ENCODE peak calls at places on chromosomes 3 and 15, in nine cellular contexts. N is left ventricle myocardium inferior, P is heart left ventricle, X is PC-3, K is OCI-LY7, I is psoas muscle, V is DND-41, U is cardiac muscle cell, W is brain microvascular endothelial cell. G is an unnamed sample.

GRCh38 chr3:14678015-14678503 is 3.1 kb downstream of the C3orf20 start:
- DNase-seq in N (no peak), P (no peak), X (no peak), K (no peak), I (no peak), V (no peak), U (no peak), W (no peak), G (no peak)

GRCh38 chr3:132730891-132731580 is 8.8 kb upstream of the NPHP3 start:
- DNase-seq in N (no peak), P (no peak), X (peak), K (peak), I (no peak), V (no peak), U (peak), W (peak), G (no peak)

GRCh38 chr3:37107846-37108245 is 66.5 kb downstream of the LRRFIP2 start:
- DNase-seq in N (no peak), P (no peak), X (no peak), K (no peak), I (no peak), V (no peak), U (no peak), W (no peak), G (no peak)

GRCh38 chr3:65685621-65686020 is 353.1 kb downstream of the MAGI1 start:
- DNase-seq in N (no peak), P (no peak), X (no peak), K (no peak), I (no peak), V (no peak), U (peak), W (peak), G (no peak)

GRCh38 chr15:85533949-85534543 is 153.6 kb downstream of the AKAP13 start:
- DNase-seq in N (no peak), P (no peak), X (no peak), K (no peak), I (no peak), V (no peak), U (no peak), W (no peak), G (no peak)

GRCh38 chr3:69890094-69890493 is 109.4 kb upstream of the SAMMSON start:
- DNase-seq in N (no peak), P (no peak), X (peak), K (no peak), I (no peak), V (no peak), U (no peak), W (peak), G (no peak)

GRCh38 chr15:49831206-49831965 is 210.5 kb downstream of the DTWD1 start:
- DNase-seq in N (peak), P (peak), X (peak), K (no peak), I (peak), V (no peak), U (peak), W (peak), G (no peak)

GRCh38 chr3:115186351-115187148 is 39.5 kb upstream of the ZBTB20 start:
- DNase-seq in N (no peak), P (no peak), X (no peak), K (no peak), I (no peak), V (no peak), U (no peak), W (no peak), G (no peak)

GRCh38 chr3:24351779-24352469 is 142.7 kb downstream of the THRB start:
- DNase-seq in N (no peak), P (no peak), X (no peak), K (no peak), I (no peak), V (no peak), U (peak), W (peak), G (no peak)

GRCh38 chr3:169082076-169082475 is 581.4 kb downstream of the MECOM start:
- DNase-seq in N (no peak), P (no peak), X (no peak), K (no peak), I (no peak), V (no peak), U (no peak), W (no peak), G (no peak)

GRCh38 chr3:157263027-157263426 is 103.1 kb upstream of the CCNL1 start:
- DNase-seq in N (no peak), P (no peak), X (peak), K (no peak), I (no peak), V (no peak), U (peak), W (peak), G (no peak)

GRCh38 chr3:191066669-191067068 is 132.4 kb upstream of the OSTN start:
- DNase-seq in N (no peak), P (no peak), X (peak), K (no peak), I (no peak), V (no peak), U (peak), W (no peak), G (no peak)

GRCh38 chr3:13062647-13063046 is 10.6 kb downstream of the IQSEC1 start:
- DNase-seq in N (no peak), P (no peak), X (peak), K (no peak), I (no peak), V (no peak), U (no peak), W (no peak), G (no peak)

GRCh38 chr3:106428565-106428994 is 559.8 kb upstream of the CBLB start:
- DNase-seq in N (peak), P (peak), X (peak), K (no peak), I (peak), V (no peak), U (peak), W (peak), G (no peak)

GRCh38 chr15:86540840-86541467 is 461.3 kb downstream of the AGBL1 start:
- DNase-seq in N (no peak), P (no peak), X (no peak), K (no peak), I (no peak), V (no peak), U (no peak), W (no peak), G (no peak)

GRCh38 chr3:124600765-124601164 is 129.5 kb upstream of the UMPS start:
- DNase-seq in N (no peak), P (no peak), X (peak), K (no peak), I (no peak), V (no peak), U (no peak), W (no peak), G (no peak)

GRCh38 chr3:31423522-31423921 is 109.2 kb upstream of the STT3B start:
- DNase-seq in N (no peak), P (no peak), X (no peak), K (no peak), I (no peak), V (no peak), U (no peak), W (peak), G (no peak)

GRCh38 chr15:62928996-62929350 is 113.6 kb upstream of the TPM1 start:
- DNase-seq in N (no peak), P (no peak), X (peak), K (no peak), I (no peak), V (no peak), U (no peak), W (peak), G (no peak)

GRCh38 chr3:117441851-117442250 is 732.3 kb downstream of the TUSC7 start:
- DNase-seq in N (no peak), P (no peak), X (peak), K (no peak), I (no peak), V (no peak), U (no peak), W (no peak), G (no peak)

GRCh38 chr15:71272932-71273331 is 157.7 kb downstream of the THSD4 start:
- DNase-seq in N (no peak), P (no peak), X (no peak), K (no peak), I (no peak), V (no peak), U (peak), W (peak), G (no peak)

GRCh38 chr3:129230311-129231019 is 18.9 kb upstream of the COPG1 start:
- DNase-seq in N (no peak), P (no peak), X (peak), K (no peak), I (no peak), V (no peak), U (peak), W (peak), G (no peak)

GRCh38 chr3:18499256-18499655 is 74.1 kb upstream of the SATB1 start:
- DNase-seq in N (no peak), P (no peak), X (no peak), K (peak), I (no peak), V (peak), U (no peak), W (no peak), G (no peak)

GRCh38 chr3:39982665-39983357 is 173.4 kb downstream of the MYRIP start:
- DNase-seq in N (no peak), P (no peak), X (peak), K (no peak), I (no peak), V (no peak), U (no peak), W (no peak), G (no peak)

GRCh38 chr15:81293728-81294500 is 30.0 kb downstream of the STARD5 start:
- DNase-seq in N (no peak), P (no peak), X (no peak), K (peak), I (no peak), V (peak), U (no peak), W (no peak), G (no peak)

GRCh38 chr15:94280301-94280700 is 48.9 kb downstream of the MCTP2 start:
- DNase-seq in N (no peak), P (no peak), X (no peak), K (no peak), I (no peak), V (no peak), U (no peak), W (no peak), G (no peak)

GRCh38 chr15:48718646-48719045 is 73.1 kb upstream of the FBN1 start:
- DNase-seq in N (peak), P (peak), X (no peak), K (no peak), I (peak), V (no peak), U (peak), W (no peak), G (no peak)

GRCh38 chr3:20340324-20340928 is 154.4 kb upstream of the SGO1 start:
- DNase-seq in N (peak), P (peak), X (peak), K (peak), I (peak), V (peak), U (peak), W (peak), G (no peak)

GRCh38 chr3:175940881-175941280 is 1081.7 kb downstream of the NAALADL2 start:
- DNase-seq in N (no peak), P (no peak), X (peak), K (peak), I (no peak), V (no peak), U (no peak), W (no peak), G (no peak)

GRCh38 chr3:72295276-72295973 is 510.5 kb upstream of the PROK2 start:
- DNase-seq in N (no peak), P (no peak), X (no peak), K (no peak), I (no peak), V (no peak), U (no peak), W (no peak), G (no peak)

GRCh38 chr15:98548172-98548971 is 100.0 kb upstream of the IGF1R start:
- DNase-seq in N (peak), P (peak), X (no peak), K (no peak), I (peak), V (no peak), U (peak), W (peak), G (peak)

GRCh38 chr3:57815034-57815433 is 58.9 kb downstream of the SLMAP start:
- DNase-seq in N (no peak), P (no peak), X (no peak), K (peak), I (no peak), V (peak), U (no peak), W (no peak), G (no peak)

GRCh38 chr3:192957441-192957951 is 39.8 kb upstream of the MB21D2 start:
- DNase-seq in N (peak), P (peak), X (peak), K (no peak), I (peak), V (no peak), U (peak), W (peak), G (no peak)

GRCh38 chr15:40899536-40900207 is 5.4 kb downstream of the VPS18 start:
- DNase-seq in N (no peak), P (no peak), X (no peak), K (no peak), I (no peak), V (no peak), U (no peak), W (no peak), G (no peak)

GRCh38 chr3:113051222-113051804 is 60.5 kb downstream of the GTPBP8 start:
- DNase-seq in N (peak), P (peak), X (peak), K (peak), I (peak), V (peak), U (peak), W (peak), G (peak)

GRCh38 chr3:55623786-55624185 is 136.7 kb upstream of the WNT5A start:
- DNase-seq in N (no peak), P (no peak), X (no peak), K (no peak), I (no peak), V (no peak), U (no peak), W (no peak), G (no peak)

GRCh38 chr3:129483870-129484269 is 43.8 kb downstream of the IFT122 start:
- DNase-seq in N (no peak), P (no peak), X (no peak), K (no peak), I (no peak), V (no peak), U (no peak), W (no peak), G (no peak)

GRCh38 chr3:185205865-185206264 is 48.0 kb downstream of the EHHADH start:
- DNase-seq in N (no peak), P (no peak), X (peak), K (no peak), I (no peak), V (no peak), U (no peak), W (no peak), G (no peak)

GRCh38 chr15:90388462-90389182 is 580 bp downstream of the IQGAP1 start:
- DNase-seq in N (peak), P (peak), X (peak), K (peak), I (peak), V (peak), U (peak), W (peak), G (peak)

GRCh38 chr3:4680881-4681300 is 187.7 kb downstream of the ITPR1 start:
- DNase-seq in N (no peak), P (no peak), X (no peak), K (no peak), I (no peak), V (no peak), U (peak), W (peak), G (no peak)

GRCh38 chr15:83106994-83107840 is at the start of gene TM6SF1:
- DNase-seq in N (no peak), P (no peak), X (no peak), K (peak), I (peak), V (peak), U (no peak), W (no peak), G (peak)
- H3K27ac ChIP-seq in N (peak), P (peak), X (no peak), K (peak), I (peak), V (peak), U (no peak), W (no peak), G (no peak)

DNA sequence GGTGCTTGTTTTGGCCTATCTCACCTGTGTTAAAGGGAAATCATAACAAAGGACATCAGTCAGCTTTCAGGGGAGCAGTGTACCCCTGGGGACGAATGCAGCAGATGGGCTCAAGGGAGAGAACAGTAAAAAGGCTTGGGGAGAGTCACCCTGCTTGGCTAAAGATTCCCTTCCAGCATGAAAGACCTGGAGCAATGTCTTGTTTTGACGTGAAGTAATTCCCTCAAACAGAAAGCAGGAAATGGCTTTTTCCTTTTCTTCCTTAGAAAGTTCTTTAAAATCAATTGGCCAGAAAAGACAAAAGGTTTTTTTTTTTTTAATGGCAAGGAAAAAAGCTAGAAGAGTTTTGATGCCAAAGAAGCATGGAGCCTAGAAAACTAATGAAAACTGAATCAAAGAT is 56.5 kb upstream of the PARL start:
- DNase-seq in N (no peak), P (no peak), X (no peak), K (no peak), I (no peak), V (no peak), U (no peak), W (no peak), G (no peak)
- TF ChIP-seq CTCF in N (no peak), P (no peak), X (no peak), K (no peak), I (no peak), V (no peak), U (no peak), W (no peak), G (no peak)

DNA sequence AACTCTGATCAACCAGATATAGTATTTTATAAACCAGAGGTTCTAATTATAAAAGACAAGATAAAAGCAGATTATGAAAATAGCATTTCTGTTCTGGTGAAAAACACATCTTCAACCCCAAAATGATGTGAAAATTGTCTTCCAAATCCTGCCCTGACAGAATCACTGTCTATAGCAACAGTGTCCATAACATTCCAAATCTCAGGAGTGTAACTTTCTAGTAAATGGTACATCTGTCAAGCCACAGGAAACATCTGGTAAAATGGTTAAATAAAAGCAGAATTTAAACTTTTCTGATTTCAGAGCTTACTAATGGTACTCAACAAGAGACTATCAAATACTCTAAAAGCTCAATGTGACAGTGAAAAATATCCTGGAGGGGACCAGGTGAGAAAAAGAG is 60.5 kb downstream of the VGLL4 start:
- DNase-seq in N (no peak), P (no peak), X (no peak), K (no peak), I (no peak), V (no peak), U (peak), W (no peak), G (no peak)
- H3K27ac ChIP-seq in N (peak), P (no peak), X (no peak), K (no peak), I (peak), V (no peak), U (peak), W (peak), G (no peak)

DNA sequence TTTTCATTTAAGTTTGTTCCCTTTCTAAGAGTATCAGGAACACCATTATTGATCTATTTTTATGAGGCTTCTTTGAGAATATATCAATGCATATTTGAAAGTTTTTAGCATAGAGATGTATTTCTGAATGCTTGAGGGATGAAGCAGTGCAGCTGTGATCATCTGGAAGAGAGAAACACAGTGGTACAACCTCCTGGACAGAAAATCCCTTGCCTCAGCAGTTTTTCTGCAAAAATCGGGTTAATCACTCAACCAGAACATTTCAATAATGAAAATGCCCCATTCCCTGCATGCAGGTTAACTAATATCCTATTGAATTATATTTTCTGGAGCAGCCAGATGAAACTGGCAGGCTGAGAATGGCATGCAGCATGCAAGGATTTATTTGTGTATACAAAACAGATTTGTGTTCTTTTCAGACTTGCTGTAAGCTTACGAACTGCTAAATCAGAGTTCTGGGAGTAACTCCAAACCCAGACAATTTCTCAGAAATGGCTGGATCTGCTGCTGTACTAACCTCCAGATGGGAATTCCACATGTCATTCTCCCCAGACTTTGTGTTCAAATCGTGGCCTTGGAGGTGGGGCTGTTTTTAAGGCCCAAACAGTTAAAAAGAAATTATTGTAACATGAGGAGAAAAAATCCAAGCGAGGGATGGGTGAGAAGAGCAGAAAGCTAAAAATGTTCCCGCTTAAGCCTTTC is 39.1 kb downstream of the SLC9A9 start:
- DNase-seq in N (no peak), P (no peak), X (no peak), K (no peak), I (no peak), V (no peak), U (peak), W (no peak), G (no peak)
- TF ChIP-seq CTCF in N (no peak), P (no peak), X (no peak), K (no peak), I (no peak), V (no peak), U (no peak), W (no peak), G (no peak)